ENCODE peak calls at places on chromosome 6, in ten cellular contexts. One of them, this sample, is unnamed. For H3K4me1, the result is how much of the 10 kb centered on the place peaks cover.

GRCh38 chr6:131744432-131744831 is 33.6 kb upstream of the CTAGE9 start:
- DNase-seq in A673: no peak
- DNase-seq in uterus: no peak
- DNase-seq in heart right ventricle: no peak
- DNase-seq in astrocyte: no peak
- DNase-seq in psoas muscle: no peak
- DNase-seq in right lobe of liver: no peak
- DNase-seq in lower lobe of right lung: no peak
- DNase-seq in SK-N-SH: no peak
- DNase-seq in mucosa of descending colon: no peak
- DNase-seq in this sample: no peak

GRCh38 chr6:137157601-137158000 is 15.8 kb downstream of the IL22RA2 start:
- DNase-seq in right lobe of liver: no peak
- DNase-seq in A673: peak
- DNase-seq in heart right ventricle: no peak
- DNase-seq in mucosa of descending colon: no peak
- DNase-seq in uterus: no peak
- DNase-seq in astrocyte: no peak
- DNase-seq in SK-N-SH: peak
- DNase-seq in psoas muscle: no peak
- DNase-seq in lower lobe of right lung: no peak
- DNase-seq in this sample: no peak

GRCh38 chr6:35297541-35298481 is at the start of gene DEF6:
- DNase-seq in right lobe of liver: peak
- DNase-seq in SK-N-SH: peak
- DNase-seq in A673: peak
- DNase-seq in astrocyte: peak
- DNase-seq in lower lobe of right lung: peak
- DNase-seq in heart right ventricle: peak
- DNase-seq in psoas muscle: peak
- DNase-seq in mucosa of descending colon: peak
- DNase-seq in uterus: peak
- DNase-seq in this sample: peak

GRCh38 chr6:131828080-131828479 is 20.3 kb downstream of the ENPP1 start:
- DNase-seq in lower lobe of right lung: no peak
- DNase-seq in SK-N-SH: no peak
- DNase-seq in heart right ventricle: no peak
- DNase-seq in astrocyte: no peak
- DNase-seq in A673: no peak
- DNase-seq in right lobe of liver: no peak
- DNase-seq in mucosa of descending colon: no peak
- DNase-seq in psoas muscle: no peak
- DNase-seq in uterus: peak
- DNase-seq in this sample: no peak

GRCh38 chr6:43927525-43928210 is 157.7 kb downstream of the VEGFA start:
- DNase-seq in psoas muscle: no peak
- DNase-seq in uterus: no peak
- DNase-seq in astrocyte: no peak
- DNase-seq in lower lobe of right lung: peak
- DNase-seq in A673: peak
- DNase-seq in mucosa of descending colon: peak
- DNase-seq in heart right ventricle: no peak
- DNase-seq in right lobe of liver: no peak
- DNase-seq in SK-N-SH: no peak
- DNase-seq in this sample: no peak

GRCh38 chr6:72826744-72827438 is 205.0 kb downstream of the KCNQ5 start:
- DNase-seq in lower lobe of right lung: no peak
- DNase-seq in right lobe of liver: no peak
- DNase-seq in SK-N-SH: no peak
- DNase-seq in heart right ventricle: no peak
- DNase-seq in A673: no peak
- DNase-seq in mucosa of descending colon: no peak
- DNase-seq in psoas muscle: no peak
- DNase-seq in astrocyte: peak
- DNase-seq in uterus: no peak
- DNase-seq in this sample: no peak

GRCh38 chr6:138509371-138509770 is 10.1 kb upstream of the NHSL1 start:
- DNase-seq in SK-N-SH: peak
- DNase-seq in right lobe of liver: peak
- DNase-seq in lower lobe of right lung: no peak
- DNase-seq in mucosa of descending colon: peak
- DNase-seq in uterus: no peak
- DNase-seq in psoas muscle: no peak
- DNase-seq in A673: peak
- DNase-seq in astrocyte: no peak
- DNase-seq in heart right ventricle: no peak
- DNase-seq in this sample: no peak

GRCh38 chr6:82711992-82712788 is 348.6 kb downstream of the TPBG start:
- DNase-seq in heart right ventricle: no peak
- DNase-seq in psoas muscle: peak
- DNase-seq in uterus: peak
- DNase-seq in SK-N-SH: no peak
- DNase-seq in right lobe of liver: no peak
- DNase-seq in mucosa of descending colon: no peak
- DNase-seq in lower lobe of right lung: no peak
- DNase-seq in A673: no peak
- DNase-seq in astrocyte: peak
- DNase-seq in this sample: no peak

GRCh38 chr6:78192057-78192456 is 539.2 kb downstream of the MEI4 start:
- DNase-seq in uterus: no peak
- DNase-seq in astrocyte: no peak
- DNase-seq in A673: no peak
- DNase-seq in SK-N-SH: no peak
- DNase-seq in mucosa of descending colon: no peak
- DNase-seq in lower lobe of right lung: no peak
- DNase-seq in right lobe of liver: no peak
- DNase-seq in heart right ventricle: no peak
- DNase-seq in psoas muscle: no peak
- DNase-seq in this sample: no peak

GRCh38 chr6:142838821-142839685 is 105.9 kb downstream of the HIVEP2 start:
- DNase-seq in uterus: no peak
- DNase-seq in SK-N-SH: no peak
- DNase-seq in heart right ventricle: no peak
- DNase-seq in lower lobe of right lung: no peak
- DNase-seq in psoas muscle: no peak
- DNase-seq in mucosa of descending colon: no peak
- DNase-seq in A673: no peak
- DNase-seq in astrocyte: peak
- DNase-seq in right lobe of liver: no peak
- DNase-seq in this sample: no peak

GRCh38 chr6:52407467-52407866 is 12.7 kb upstream of the EFHC1 start:
- DNase-seq in psoas muscle: no peak
- DNase-seq in heart right ventricle: no peak
- DNase-seq in right lobe of liver: no peak
- DNase-seq in uterus: no peak
- DNase-seq in lower lobe of right lung: no peak
- DNase-seq in astrocyte: peak
- DNase-seq in mucosa of descending colon: no peak
- DNase-seq in SK-N-SH: peak
- DNase-seq in A673: peak
- DNase-seq in this sample: no peak

GRCh38 chr6:161018165-161018564 is 26.6 kb downstream of the MAP3K4 start:
- DNase-seq in right lobe of liver: no peak
- DNase-seq in A673: no peak
- DNase-seq in mucosa of descending colon: no peak
- DNase-seq in heart right ventricle: no peak
- DNase-seq in SK-N-SH: no peak
- DNase-seq in astrocyte: no peak
- DNase-seq in lower lobe of right lung: no peak
- DNase-seq in psoas muscle: no peak
- DNase-seq in uterus: no peak
- DNase-seq in this sample: no peak

GRCh38 chr6:161009991-161010390 is 18.4 kb downstream of the MAP3K4 start:
- DNase-seq in lower lobe of right lung: no peak
- DNase-seq in heart right ventricle: no peak
- DNase-seq in A673: no peak
- DNase-seq in uterus: no peak
- DNase-seq in astrocyte: peak
- DNase-seq in mucosa of descending colon: no peak
- DNase-seq in psoas muscle: no peak
- DNase-seq in right lobe of liver: no peak
- DNase-seq in SK-N-SH: no peak
- DNase-seq in this sample: no peak

GRCh38 chr6:161010418-161010817 is 18.8 kb downstream of the MAP3K4 start:
- DNase-seq in psoas muscle: no peak
- DNase-seq in mucosa of descending colon: no peak
- DNase-seq in right lobe of liver: no peak
- DNase-seq in SK-N-SH: no peak
- DNase-seq in A673: no peak
- DNase-seq in uterus: no peak
- DNase-seq in astrocyte: peak
- DNase-seq in lower lobe of right lung: no peak
- DNase-seq in heart right ventricle: no peak
- DNase-seq in this sample: no peak

GRCh38 chr6:161011509-161012480 is 20.2 kb downstream of the MAP3K4 start:
- DNase-seq in right lobe of liver: no peak
- DNase-seq in mucosa of descending colon: no peak
- DNase-seq in heart right ventricle: no peak
- DNase-seq in lower lobe of right lung: no peak
- DNase-seq in uterus: no peak
- DNase-seq in SK-N-SH: no peak
- DNase-seq in astrocyte: peak
- DNase-seq in A673: peak
- DNase-seq in psoas muscle: no peak
- DNase-seq in this sample: no peak

GRCh38 chr6:161013697-161014096 is 22.1 kb downstream of the MAP3K4 start:
- DNase-seq in lower lobe of right lung: no peak
- DNase-seq in psoas muscle: no peak
- DNase-seq in SK-N-SH: no peak
- DNase-seq in mucosa of descending colon: no peak
- DNase-seq in heart right ventricle: no peak
- DNase-seq in uterus: no peak
- DNase-seq in astrocyte: no peak
- DNase-seq in A673: no peak
- DNase-seq in right lobe of liver: no peak
- DNase-seq in this sample: no peak
- H3K4me1 ChIP-seq in lower lobe of right lung: under half
- H3K4me1 ChIP-seq in psoas muscle: under half
- H3K4me1 ChIP-seq in SK-N-SH: under half
- H3K4me1 ChIP-seq in mucosa of descending colon: under half
- H3K4me1 ChIP-seq in heart right ventricle: under half
- H3K4me1 ChIP-seq in uterus: under half
- H3K4me1 ChIP-seq in astrocyte: under half
- H3K4me1 ChIP-seq in A673: under half
- H3K4me1 ChIP-seq in right lobe of liver: under half
- H3K4me1 ChIP-seq in this sample: under half

DNA sequence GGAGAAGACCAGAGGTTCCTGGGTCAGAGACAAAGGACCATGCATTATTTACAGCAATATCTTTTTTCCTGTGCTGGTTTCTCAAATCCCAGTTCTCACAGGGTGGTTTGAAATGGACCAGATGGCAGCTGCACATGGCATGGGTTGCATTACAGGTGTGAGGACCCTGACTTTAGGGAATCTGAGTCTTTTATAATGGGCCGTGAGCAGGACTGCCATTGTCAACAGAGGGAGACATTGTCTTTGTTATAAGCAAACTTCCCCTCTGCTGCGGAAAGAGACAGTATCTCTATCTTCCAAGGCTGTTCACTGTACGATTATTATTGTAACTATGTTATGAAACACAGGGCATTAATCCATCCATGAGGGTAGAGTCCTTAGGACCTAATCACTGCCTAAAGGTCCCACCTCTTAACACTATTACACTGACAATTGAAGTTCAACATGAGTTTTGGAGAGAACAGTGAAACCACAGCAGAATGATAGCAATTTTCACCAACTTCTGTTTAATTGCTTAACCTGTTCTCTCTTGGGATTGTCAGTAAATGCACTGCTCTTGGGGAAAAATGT is 156.1 kb upstream of the AGPAT4 start:
- DNase-seq in uterus: no peak
- DNase-seq in lower lobe of right lung: no peak
- DNase-seq in SK-N-SH: no peak
- DNase-seq in mucosa of descending colon: no peak
- DNase-seq in right lobe of liver: no peak
- DNase-seq in heart right ventricle: no peak
- DNase-seq in astrocyte: no peak
- DNase-seq in A673: no peak
- DNase-seq in psoas muscle: no peak
- DNase-seq in this sample: no peak
- TF ChIP-seq CTCF in uterus: no peak
- TF ChIP-seq CTCF in lower lobe of right lung: no peak
- TF ChIP-seq CTCF in SK-N-SH: peak
- TF ChIP-seq CTCF in mucosa of descending colon: no peak
- TF ChIP-seq CTCF in right lobe of liver: no peak
- TF ChIP-seq CTCF in heart right ventricle: no peak
- TF ChIP-seq CTCF in astrocyte: peak
- TF ChIP-seq CTCF in A673: peak
- TF ChIP-seq CTCF in psoas muscle: peak
- TF ChIP-seq CTCF in this sample: no peak

DNA sequence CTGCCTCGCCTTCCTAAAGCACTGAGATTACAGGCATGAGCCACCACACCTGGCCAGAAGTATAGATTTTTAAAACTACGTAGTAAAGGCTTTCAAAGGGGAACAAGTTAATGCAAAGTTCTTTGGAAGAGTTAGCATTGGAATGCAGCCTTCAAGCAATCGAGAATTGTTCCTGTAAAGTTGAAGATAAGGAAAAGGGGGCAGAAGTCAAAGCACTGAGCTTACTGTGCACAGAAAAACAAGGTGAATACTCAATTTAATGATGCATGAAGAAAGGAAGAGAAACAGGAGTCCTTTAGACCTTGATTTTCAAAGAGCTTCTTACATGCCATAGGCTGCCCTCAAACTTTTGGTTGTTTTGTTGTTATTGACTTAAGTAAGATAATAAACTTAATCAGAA is 29.1 kb upstream of the LGSN start:
- DNase-seq in mucosa of descending colon: no peak
- DNase-seq in heart right ventricle: no peak
- DNase-seq in uterus: no peak
- DNase-seq in astrocyte: no peak
- DNase-seq in psoas muscle: no peak
- DNase-seq in right lobe of liver: no peak
- DNase-seq in SK-N-SH: no peak
- DNase-seq in lower lobe of right lung: no peak
- DNase-seq in A673: no peak
- DNase-seq in this sample: no peak
- H3K4me1 ChIP-seq in mucosa of descending colon: under half
- H3K4me1 ChIP-seq in heart right ventricle: under half
- H3K4me1 ChIP-seq in uterus: under half
- H3K4me1 ChIP-seq in astrocyte: under half
- H3K4me1 ChIP-seq in psoas muscle: under half
- H3K4me1 ChIP-seq in right lobe of liver: under half
- H3K4me1 ChIP-seq in SK-N-SH: under half
- H3K4me1 ChIP-seq in lower lobe of right lung: under half
- H3K4me1 ChIP-seq in A673: under half
- H3K4me1 ChIP-seq in this sample: under half

DNA sequence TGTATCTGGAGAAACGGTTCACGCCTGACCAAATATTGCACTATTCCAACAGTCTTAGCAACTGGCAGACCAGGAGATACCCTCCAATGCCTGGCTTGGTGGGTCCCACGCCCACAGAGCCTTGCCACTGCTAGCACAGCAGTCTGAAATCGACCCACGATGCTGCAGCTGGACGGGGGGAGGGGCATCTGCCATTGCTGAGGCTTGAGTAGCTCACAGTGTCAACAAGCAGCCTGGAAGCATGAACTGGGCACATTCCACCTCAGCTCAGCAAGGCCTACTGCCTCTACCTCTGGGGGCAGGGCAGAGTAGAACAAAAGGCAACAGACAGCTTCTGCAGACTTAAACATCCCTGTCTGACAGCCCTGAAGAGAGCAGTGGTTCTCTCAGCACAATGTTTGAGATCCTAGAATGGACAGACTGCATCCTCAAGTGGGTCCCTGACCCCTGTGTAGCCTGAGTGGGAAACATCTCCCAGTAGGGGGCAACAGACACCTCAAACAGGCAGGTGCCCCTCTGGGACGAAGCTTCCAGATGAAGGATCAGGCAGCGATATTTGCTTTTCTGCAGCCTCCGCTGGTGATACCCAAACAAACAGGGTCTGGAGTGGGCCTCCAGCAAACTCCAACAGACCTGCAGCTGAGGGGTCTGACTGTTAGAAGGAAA is 90.0 kb upstream of the ECI2 start:
- DNase-seq in A673: no peak
- DNase-seq in astrocyte: peak
- DNase-seq in mucosa of descending colon: no peak
- DNase-seq in right lobe of liver: no peak
- DNase-seq in psoas muscle: no peak
- DNase-seq in SK-N-SH: no peak
- DNase-seq in lower lobe of right lung: no peak
- DNase-seq in heart right ventricle: no peak
- DNase-seq in uterus: no peak
- DNase-seq in this sample: no peak
- TF ChIP-seq CTCF in A673: no peak
- TF ChIP-seq CTCF in astrocyte: no peak
- TF ChIP-seq CTCF in mucosa of descending colon: no peak
- TF ChIP-seq CTCF in right lobe of liver: no peak
- TF ChIP-seq CTCF in psoas muscle: no peak
- TF ChIP-seq CTCF in SK-N-SH: peak
- TF ChIP-seq CTCF in lower lobe of right lung: no peak
- TF ChIP-seq CTCF in heart right ventricle: no peak
- TF ChIP-seq CTCF in uterus: no peak
- TF ChIP-seq CTCF in this sample: no peak